ENCODE peak calls at places on chromosomes 16 and 17, in eight cellular contexts. I is stimulated activated CD4-positive, alpha-beta T cell treated with anti-CD3 and anti-CD28 coated beads, Interleukin-1b, Interleukin-23, amount 100 ng/mL, for 1 hour; K is NCI-H1417; U is RPMI8226; R is HT-29; A is LoVo; C is prostate gland; G is astrocyte of the cerebellum. J is an unnamed sample.

GRCh38 chr17:39531252-39531651 is 70.0 kb downstream of the CDK12 start:
- DNase-seq in I (no peak), K (no peak), U (no peak), R (no peak), A (no peak), C (no peak), G (no peak), J (no peak)

GRCh38 chr17:40936437-40936971 is 942 bp downstream of the KRT23 start:
- DNase-seq in I (no peak), K (no peak), U (no peak), R (peak; percentile 42), A (no peak), C (peak; percentile 36), G (no peak), J (no peak)

GRCh38 chr16:13056607-13057006 is 155.2 kb downstream of the SHISA9 start:
- DNase-seq in I (no peak), K (no peak), U (peak; percentile 7), R (no peak), A (no peak), C (no peak), G (no peak), J (no peak)

GRCh38 chr16:13970708-13971422 is 50.9 kb downstream of the ERCC4 start:
- DNase-seq in I (no peak), K (no peak), U (no peak), R (no peak), A (no peak), C (no peak), G (no peak), J (no peak)

GRCh38 chr17:83144421-83145357 is 65.3 kb downstream of the METRNL start:
- DNase-seq in I (no peak), K (peak; percentile 56), U (no peak), R (no peak), A (no peak), C (no peak), G (no peak), J (no peak)

GRCh38 chr16:72530434-72530833 is 358.5 kb upstream of the PMFBP1 start:
- DNase-seq in I (no peak), K (no peak), U (peak; percentile 5), R (peak; percentile 26), A (no peak), C (no peak), G (no peak), J (no peak)

GRCh38 chr17:18166894-18167293 is 16.7 kb upstream of the ALKBH5 start:
- DNase-seq in I (no peak), K (no peak), U (peak; percentile 49), R (peak; percentile 29), A (no peak), C (no peak), G (no peak), J (no peak)

GRCh38 chr17:56373981-56374380 is 219.5 kb upstream of the NOG start:
- DNase-seq in I (no peak), K (no peak), U (no peak), R (no peak), A (no peak), C (no peak), G (no peak), J (no peak)

GRCh38 chr17:31472137-31472536 is 80.7 kb downstream of the RAB11FIP4 start:
- DNase-seq in I (no peak), K (no peak), U (no peak), R (no peak), A (no peak), C (no peak), G (no peak), J (no peak)

GRCh38 chr17:30000001-30000754 is 58.7 kb downstream of the EFCAB5 start:
- DNase-seq in I (no peak), K (no peak), U (no peak), R (no peak), A (no peak), C (no peak), G (no peak), J (no peak)

GRCh38 chr17:58352843-58353719 is 1.1 kb upstream of the SUPT4H1 start:
- DNase-seq in I (no peak), K (peak; percentile 76), U (peak; percentile 25), R (peak; percentile 67), A (peak; percentile 28), C (peak; percentile 44), G (peak; percentile 4), J (no peak)

GRCh38 chr16:88108762-88109161 is 157.5 kb downstream of the BANP start:
- DNase-seq in I (no peak), K (no peak), U (no peak), R (no peak), A (no peak), C (no peak), G (no peak), J (no peak)

GRCh38 chr16:57367111-57367752 is 5.1 kb upstream of the CX3CL1 start:
- DNase-seq in I (no peak), K (peak; percentile 3), U (no peak), R (no peak), A (no peak), C (peak; percentile 24), G (no peak), J (no peak)

GRCh38 chr17:72567774-72568173 is 447.0 kb downstream of the SOX9 start:
- DNase-seq in I (no peak), K (peak; percentile 62), U (no peak), R (no peak), A (no peak), C (no peak), G (no peak), J (no peak)

GRCh38 chr17:72985882-72986720 is 106.4 kb downstream of the SLC39A11 start:
- DNase-seq in I (peak; percentile 4), K (peak; percentile 80), U (peak; percentile 63), R (peak; percentile 88), A (peak; percentile 54), C (peak; percentile 64), G (peak; percentile 67), J (no peak)

GRCh38 chr16:30030841-30031413 is at the start of gene TLCD3B:
- DNase-seq in I (no peak), K (peak; percentile 81), U (no peak), R (no peak), A (no peak), C (no peak), G (no peak), J (no peak)

GRCh38 chr17:79036609-79037008 is 12.6 kb downstream of the C1QTNF1 start:
- DNase-seq in I (no peak), K (no peak), U (no peak), R (peak; percentile 45), A (peak; percentile 42), C (no peak), G (no peak), J (peak; percentile 60)

J was measured in non-pigmented ciliary epithelial cell.